ENCODE peak calls at places on chromosomes 7 and 10, in eight cellular contexts. G is upper lobe of right lung, U is dorsolateral prefrontal cortex, J is fibroblast of lung, L is cardiac muscle cell, W is astrocyte of the spinal cord, K is cardiac fibroblast, D is OCI-LY7. R is an unnamed sample.

GRCh38 chr10:131847241-131847783 is 53.5 kb upstream of the PPP2R2D start:
- DNase-seq in G (peak; percentile 52), U (no peak), J (no peak), L (no peak), W (no peak), K (no peak), D (no peak), R (no peak)

GRCh38 chr10:79943871-79944270 is 5.0 kb downstream of the SFTPD start:
- DNase-seq in G (no peak), U (no peak), J (no peak), L (no peak), W (no peak), K (no peak), D (no peak), R (no peak)

GRCh38 chr10:96655577-96656213 is 64.6 kb downstream of the PIK3AP1 start:
- DNase-seq in G (peak; percentile 79), U (no peak), J (no peak), L (no peak), W (no peak), K (no peak), D (no peak), R (no peak)

GRCh38 chr10:103618575-103619423 is 125.3 kb downstream of the NEURL1 start:
- DNase-seq in G (no peak), U (peak; percentile 65), J (peak; percentile 82), L (no peak), W (no peak), K (peak; percentile 97), D (no peak), R (no peak)

GRCh38 chr7:16739863-16740622 is 13.5 kb upstream of the TSPAN13 start:
- DNase-seq in G (no peak), U (no peak), J (peak; percentile 97), L (peak; percentile 63), W (peak; percentile 92), K (peak; percentile 94), D (no peak), R (no peak)

GRCh38 chr7:47088329-47089067 is 493.4 kb downstream of the TNS3 start:
- DNase-seq in G (peak; percentile 71), U (peak; percentile 64), J (peak; percentile 71), L (peak; percentile 86), W (peak; percentile 65), K (peak; percentile 80), D (peak; percentile 45), R (peak; percentile 71)

GRCh38 chr7:13021566-13021965 is 334.1 kb downstream of the ARL4A start:
- DNase-seq in G (no peak), U (no peak), J (peak; percentile 28), L (no peak), W (peak; percentile 27), K (peak; percentile 15), D (no peak), R (no peak)

GRCh38 chr7:144606231-144606630 is 202.7 kb upstream of the NOBOX start:
- DNase-seq in G (no peak), U (no peak), J (no peak), L (no peak), W (no peak), K (peak; percentile 7), D (no peak), R (no peak)

GRCh38 chr7:48052748-48053147 is 17.4 kb downstream of the C7orf57 start:
- DNase-seq in G (no peak), U (no peak), J (peak; percentile 30), L (no peak), W (peak; percentile 36), K (peak; percentile 71), D (no peak), R (no peak)

GRCh38 chr10:72550239-72550638 is 75.6 kb downstream of the MICU1 start:
- DNase-seq in G (no peak), U (no peak), J (no peak), L (no peak), W (no peak), K (no peak), D (no peak), R (no peak)

GRCh38 chr10:52883996-52884871 is 111.7 kb upstream of the MBL2 start:
- DNase-seq in G (no peak), U (no peak), J (peak; percentile 80), L (peak; percentile 74), W (peak; percentile 71), K (peak; percentile 77), D (peak; percentile 50), R (peak; percentile 40)

GRCh38 chr10:122504551-122504950 is 43.2 kb downstream of the HTRA1 start:
- DNase-seq in G (peak; percentile 90), U (peak; percentile 93), J (peak; percentile 93), L (no peak), W (peak; percentile 96), K (peak; percentile 94), D (no peak), R (no peak)

GRCh38 chr7:82284936-82285519 is 158.5 kb downstream of the CACNA2D1 start:
- DNase-seq in G (no peak), U (no peak), J (no peak), L (no peak), W (peak; percentile 27), K (no peak), D (no peak), R (peak; percentile 24)

GRCh38 chr7:32890010-32890552 is 1.5 kb downstream of the KBTBD2 start:
- DNase-seq in G (no peak), U (no peak), J (peak; percentile 67), L (peak; percentile 54), W (peak; percentile 47), K (peak; percentile 66), D (peak; percentile 19), R (no peak)

GRCh38 chr7:149292101-149292823 is 30.3 kb downstream of the ZNF783 start:
- DNase-seq in G (no peak), U (no peak), J (no peak), L (no peak), W (peak; percentile 57), K (no peak), D (no peak), R (no peak)

GRCh38 chr10:124732931-124733536 is 11.1 kb downstream of the FAM53B start:
- DNase-seq in G (peak; percentile 84), U (no peak), J (no peak), L (peak; percentile 52), W (peak; percentile 28), K (peak; percentile 37), D (no peak), R (no peak)

DNA sequence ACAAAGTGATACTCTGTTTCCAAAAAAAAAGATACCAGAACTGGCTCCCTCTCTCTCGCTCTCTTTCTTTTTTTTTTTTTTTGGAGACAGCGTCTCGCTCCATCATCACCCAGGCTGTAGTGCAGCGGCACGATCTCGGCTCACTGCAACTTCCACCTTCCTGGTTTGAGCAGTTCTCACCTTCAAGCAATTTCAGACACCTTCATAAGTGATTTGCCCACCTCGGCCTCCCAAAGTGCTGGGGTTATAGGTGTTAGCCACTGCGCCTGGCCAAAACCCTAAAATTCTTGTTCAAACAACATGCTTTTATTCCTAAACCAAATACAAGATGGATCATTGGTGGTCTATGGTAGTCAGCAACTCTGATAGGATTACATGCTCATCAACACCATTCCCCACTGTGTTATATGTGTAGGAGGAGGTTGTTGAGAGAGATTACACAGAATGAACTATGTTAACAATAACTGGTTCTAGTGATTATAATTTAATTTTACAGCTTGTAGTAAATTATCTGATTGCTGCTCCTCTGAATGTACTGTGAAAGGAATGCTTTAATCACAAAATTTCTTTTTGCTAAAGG is 15.5 kb downstream of the ACBD5 start:
- DNase-seq in G (no peak), U (no peak), J (no peak), L (no peak), W (no peak), K (no peak), D (no peak), R (no peak)
- TF ChIP-seq CTCF in G (no peak), U (no peak), J (no peak), L (no peak), W (no peak), K (no peak), D (no peak), R (no peak)

GRCh38 chr7:2237109-2237602 is 4.4 kb upstream of the MAD1L1 start:
- DNase-seq in G (peak; percentile 82), U (no peak), J (no peak), L (no peak), W (no peak), K (no peak), D (peak; percentile 89), R (no peak)
- TF ChIP-seq CTCF in G (no peak), U (no peak), J (no peak), L (no peak), W (no peak), K (no peak), D (no peak), R (no peak)

GRCh38 chr7:44966731-44967538 is 11.9 kb downstream of the MYO1G start:
- DNase-seq in G (peak; percentile 44), U (no peak), J (no peak), L (no peak), W (no peak), K (no peak), D (no peak), R (no peak)

GRCh38 chr7:44969049-44969700 is 9.6 kb downstream of the MYO1G start:
- DNase-seq in G (peak; percentile 42), U (no peak), J (no peak), L (no peak), W (no peak), K (no peak), D (no peak), R (no peak)

GRCh38 chr7:44965937-44966730 is 12.7 kb downstream of the MYO1G start:
- DNase-seq in G (peak; percentile 59), U (no peak), J (no peak), L (no peak), W (no peak), K (no peak), D (no peak), R (no peak)

GRCh38 chr7:44969701-44970494 is 8.9 kb downstream of the MYO1G start:
- DNase-seq in G (peak; percentile 55), U (no peak), J (no peak), L (no peak), W (no peak), K (no peak), D (no peak), R (no peak)

DNA sequence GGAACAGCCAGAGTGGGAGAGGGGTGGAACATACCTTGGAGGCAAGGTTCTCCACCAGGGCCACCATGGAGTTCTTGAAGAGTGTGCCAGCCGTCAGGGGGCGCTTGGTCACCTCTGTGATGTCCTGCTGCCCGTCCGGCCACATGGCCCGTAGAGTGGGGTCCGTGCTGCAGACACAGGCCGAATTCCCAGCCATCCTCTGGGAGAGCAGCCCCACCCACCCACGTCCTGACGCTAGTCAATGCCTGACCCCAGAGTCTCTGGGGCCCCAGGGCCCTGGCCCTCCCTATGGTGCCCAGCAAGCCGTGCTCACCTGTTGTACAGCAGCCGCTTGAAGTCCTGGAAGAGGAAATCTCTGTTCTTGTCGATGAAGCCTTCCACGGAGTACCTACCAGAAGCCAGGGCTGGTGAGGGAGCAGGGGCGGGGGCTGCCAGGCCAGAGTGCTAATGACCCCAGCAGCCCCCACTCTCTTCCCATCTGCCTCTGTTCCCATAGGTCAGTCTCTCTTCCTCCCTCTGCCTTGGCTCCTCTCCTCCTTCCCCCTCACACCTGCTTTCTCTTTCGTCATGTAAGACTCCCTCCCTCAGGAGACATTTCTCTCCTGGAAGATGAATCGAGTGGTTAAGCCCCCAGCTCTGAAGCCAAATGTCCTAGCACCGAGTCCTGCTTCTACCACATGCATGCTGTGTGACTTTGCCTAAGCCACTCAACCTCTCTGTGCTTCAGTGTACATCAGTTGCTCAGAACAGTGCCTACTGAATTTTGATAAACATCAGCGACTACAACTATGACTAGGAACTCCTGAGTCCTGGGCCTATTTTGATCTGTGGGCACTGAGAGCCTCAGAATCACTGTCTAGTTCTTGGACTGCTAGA is 11.0 kb downstream of the MYO1G start:
- DNase-seq in G (peak; percentile 62), U (no peak), J (peak; percentile 32), L (peak; percentile 77), W (no peak), K (peak; percentile 50), D (no peak), R (no peak)
- TF ChIP-seq CTCF in G (peak; percentile 25), U (no peak), J (peak; percentile 26), L (peak; percentile 39), W (peak; percentile 21), K (peak; percentile 52), D (no peak), R (no peak)

GRCh38 chr7:97872025-97872669 is at the start of gene ASNS:
- DNase-seq in G (peak; percentile 96), U (peak; percentile 95), J (peak; percentile 93), L (peak; percentile 95), W (peak; percentile 96), K (peak; percentile 91), D (peak; percentile 95), R (peak; percentile 97)
- TF ChIP-seq CTCF in G (no peak), U (no peak), J (peak; percentile 20), L (no peak), W (no peak), K (no peak), D (no peak), R (no peak)